ENCODE peak calls at places on chromosomes 2 and 18, in four cellular contexts. W is Peyer's patch; H is activated naive CD8-positive, alpha-beta T cell treated with anti-CD3 and anti-CD28 coated beads for 36 hours; F is foreskin melanocyte. I is an unnamed sample.

GRCh38 chr2:224293976-224294375 is 107.9 kb downstream of the FAM124B start:
- DNase-seq in H (no peak), W (no peak), F (no peak), I (peak)

GRCh38 chr2:5766051-5766450 is 73.9 kb downstream of the SOX11 start:
- DNase-seq in H (no peak), F (no peak), W (no peak), I (no peak)

GRCh38 chr2:146135245-146135644 is 1615.3 kb upstream of the ZEB2 start:
- DNase-seq in F (no peak), H (no peak), W (no peak), I (peak)

GRCh38 chr18:56789004-56789888 is 138.1 kb downstream of the WDR7 start:
- DNase-seq in H (peak), W (no peak), F (no peak), I (peak)

GRCh38 chr18:63192885-63193349 is 126.7 kb downstream of the BCL2 start:
- DNase-seq in F (peak), W (no peak), H (no peak), I (no peak)

GRCh38 chr18:63872586-63872985 is 14.9 kb upstream of the SERPINB2 start:
- DNase-seq in W (no peak), F (no peak), H (no peak), I (no peak)

GRCh38 chr2:108933691-108934117 is 55.3 kb downstream of the EDAR start:
- DNase-seq in F (no peak), H (no peak), W (peak), I (no peak)

GRCh38 chr18:35376742-35377695 is at the start of gene ZNF396:
- DNase-seq in W (peak), H (peak), F (peak), I (peak)

GRCh38 chr2:16481342-16481741 is 184.3 kb downstream of the CYRIA start:
- DNase-seq in F (no peak), W (no peak), H (no peak), I (no peak)

GRCh38 chr2:3456125-3456524 is 63.2 kb downstream of the ADI1 start:
- DNase-seq in W (no peak), F (no peak), H (no peak), I (no peak)

GRCh38 chr2:10169581-10169980 is 47.0 kb downstream of the RRM2 start:
- DNase-seq in W (no peak), F (no peak), H (no peak), I (no peak)

GRCh38 chr2:98801286-98801685 is 70.4 kb upstream of the MGAT4A start:
- DNase-seq in W (no peak), F (no peak), H (no peak), I (no peak)

GRCh38 chr2:28564346-28564745 is 68.5 kb downstream of the PLB1 start:
- DNase-seq in W (no peak), F (no peak), H (no peak), I (no peak)

GRCh38 chr18:71808576-71808975 is 735.6 kb downstream of the CBLN2 start:
- DNase-seq in H (no peak), F (no peak), W (no peak), I (no peak)

GRCh38 chr2:238320648-238321281 is 447 bp downstream of the TRAF3IP1 start:
- DNase-seq in H (no peak), F (no peak), W (no peak), I (peak)

GRCh38 chr2:98912221-98912851 is 23.7 kb downstream of the CRACDL start:
- DNase-seq in F (no peak), W (no peak), H (no peak), I (no peak)

GRCh38 chr18:8584798-8585197 is 24.4 kb upstream of the RAB12 start:
- DNase-seq in W (no peak), H (no peak), F (no peak), I (no peak)

GRCh38 chr2:144847347-144848080 is 327.6 kb upstream of the ZEB2 start:
- DNase-seq in W (no peak), H (no peak), F (no peak), I (no peak)

GRCh38 chr2:143451622-143452021 is 322.4 kb downstream of the ARHGAP15 start:
- DNase-seq in H (no peak), W (no peak), F (no peak), I (no peak)

GRCh38 chr2:235026137-235026536 is 74.3 kb downstream of the SH3BP4 start:
- DNase-seq in H (no peak), W (no peak), F (no peak), I (no peak)

GRCh38 chr2:73385486-73386341 is at the start of gene ALMS1:
- DNase-seq in H (peak), W (peak), F (peak), I (peak)

GRCh38 chr18:32771169-32771751 is 1.6 kb downstream of the KLHL14 start:
- DNase-seq in W (peak), H (no peak), F (no peak), I (peak)

GRCh38 chr2:232331071-232331470 is 47.5 kb upstream of the ALPP start:
- DNase-seq in H (no peak), W (peak), F (no peak), I (no peak)

GRCh38 chr2:18703555-18703954 is 114.2 kb upstream of the NT5C1B start:
- DNase-seq in H (no peak), F (no peak), W (no peak), I (no peak)

GRCh38 chr18:23723121-23723520 is 33.9 kb downstream of the LAMA3 start:
- DNase-seq in W (no peak), F (peak), H (no peak), I (no peak)

GRCh38 chr2:207352978-207353377 is 176.8 kb upstream of the CREB1 start:
- DNase-seq in W (no peak), H (no peak), F (no peak), I (peak)

GRCh38 chr2:67085146-67085545 is 312.0 kb upstream of the ETAA1 start:
- DNase-seq in F (no peak), W (no peak), H (no peak), I (no peak)

GRCh38 chr2:201854221-201854801 is 48.0 kb downstream of the CDK15 start:
- DNase-seq in F (peak), H (no peak), W (no peak), I (no peak)